ENCODE peak calls at places on chromosomes 11 and 22, in four cellular contexts. U is neural crest cell; Q is naive thymus-derived CD4-positive, alpha-beta T cell; T is fibroblast of lung. K is an unnamed sample.

GRCh38 chr11:10770626-10771254 is 19.7 kb downstream of the CTR9 start:
- DNase-seq in U (peak; percentile 39), T (peak; percentile 39), Q (no peak), K (peak; percentile 68)

GRCh38 chr11:90178751-90179150 is 44.1 kb downstream of the CHORDC1 start:
- DNase-seq in T (no peak), Q (no peak), U (no peak), K (no peak)

GRCh38 chr11:1892116-1892515 is 421 bp upstream of the PRR33 start:
- DNase-seq in U (no peak), T (no peak), Q (no peak), K (no peak)

GRCh38 chr11:59611570-59612565 is 3.7 kb downstream of the OSBP start:
- DNase-seq in T (peak; percentile 46), Q (no peak), U (no peak), K (no peak)

GRCh38 chr11:46351148-46351547 is 3.9 kb downstream of the DGKZ start:
- DNase-seq in Q (no peak), U (no peak), T (no peak), K (no peak)

GRCh38 chr11:69178819-69179482 is 23.2 kb downstream of the SMIM38 start:
- DNase-seq in Q (no peak), U (no peak), T (no peak), K (no peak)

GRCh38 chr11:129885381-129885780 is 10.0 kb downstream of the NFRKB start:
- DNase-seq in T (no peak), Q (no peak), U (no peak), K (no peak)

GRCh38 chr11:118928870-118929495 is 3.3 kb upstream of the BCL9L start:
- DNase-seq in U (no peak), T (peak; percentile 70), Q (no peak), K (peak; percentile 82)

GRCh38 chr11:34654491-34655334 is 33.8 kb downstream of the EHF start:
- DNase-seq in Q (no peak), T (peak; percentile 53), U (no peak), K (no peak)

GRCh38 chr11:112113539-112114457 is 27.1 kb downstream of the SDHD start:
- DNase-seq in T (peak; percentile 66), U (no peak), Q (peak; percentile 33), K (peak; percentile 58)

GRCh38 chr22:48186121-48186790 is 1423.8 kb downstream of the TBC1D22A start:
- DNase-seq in Q (no peak), U (no peak), T (no peak), K (no peak)

GRCh38 chr22:50695421-50696250 is 23.0 kb downstream of the SHANK3 start:
- DNase-seq in Q (no peak), T (no peak), U (no peak), K (no peak)

K was measured in D341Med.